ENCODE peak calls at places on chromosomes 12 and 14, in five cellular contexts. One of them, this sample, is unnamed.

GRCh38 chr14:36134026-36134425 is 42.5 kb downstream of the PTCSC3 start:
- DNase-seq in amniotic stem cell: no peak
- DNase-seq in stimulated activated CD4-positive, alpha-beta T cell treated with anti-CD3 and anti-CD28 coated beads, Interleukin-15, amount 100 ng/mL, for 24 hours: no peak
- DNase-seq in NCI-H2081: no peak
- DNase-seq in brain microvascular endothelial cell: peak
- DNase-seq in this sample: no peak

GRCh38 chr14:96745500-96746051 is 51.6 kb upstream of the VRK1 start:
- DNase-seq in amniotic stem cell: no peak
- DNase-seq in stimulated activated CD4-positive, alpha-beta T cell treated with anti-CD3 and anti-CD28 coated beads, Interleukin-15, amount 100 ng/mL, for 24 hours: no peak
- DNase-seq in NCI-H2081: no peak
- DNase-seq in brain microvascular endothelial cell: no peak
- DNase-seq in this sample: no peak

GRCh38 chr12:10301103-10301502 is 6.6 kb upstream of the KLRD1 start:
- DNase-seq in amniotic stem cell: no peak
- DNase-seq in stimulated activated CD4-positive, alpha-beta T cell treated with anti-CD3 and anti-CD28 coated beads, Interleukin-15, amount 100 ng/mL, for 24 hours: peak
- DNase-seq in NCI-H2081: no peak
- DNase-seq in brain microvascular endothelial cell: peak
- DNase-seq in this sample: peak

GRCh38 chr12:101670007-101670671 is 27.3 kb upstream of the CHPT1 start:
- DNase-seq in amniotic stem cell: peak
- DNase-seq in stimulated activated CD4-positive, alpha-beta T cell treated with anti-CD3 and anti-CD28 coated beads, Interleukin-15, amount 100 ng/mL, for 24 hours: peak
- DNase-seq in NCI-H2081: no peak
- DNase-seq in brain microvascular endothelial cell: peak
- DNase-seq in this sample: peak

GRCh38 chr14:94690486-94690885 is 78.3 kb downstream of the SERPINA3 start:
- DNase-seq in amniotic stem cell: no peak
- DNase-seq in stimulated activated CD4-positive, alpha-beta T cell treated with anti-CD3 and anti-CD28 coated beads, Interleukin-15, amount 100 ng/mL, for 24 hours: no peak
- DNase-seq in NCI-H2081: no peak
- DNase-seq in brain microvascular endothelial cell: no peak
- DNase-seq in this sample: no peak

GRCh38 chr12:27164330-27165045 is 79.6 kb upstream of the STK38L start:
- DNase-seq in amniotic stem cell: no peak
- DNase-seq in stimulated activated CD4-positive, alpha-beta T cell treated with anti-CD3 and anti-CD28 coated beads, Interleukin-15, amount 100 ng/mL, for 24 hours: no peak
- DNase-seq in NCI-H2081: no peak
- DNase-seq in brain microvascular endothelial cell: no peak
- DNase-seq in this sample: no peak

GRCh38 chr12:31000751-31001150 is 72.9 kb upstream of the DDX11 start:
- DNase-seq in amniotic stem cell: no peak
- DNase-seq in stimulated activated CD4-positive, alpha-beta T cell treated with anti-CD3 and anti-CD28 coated beads, Interleukin-15, amount 100 ng/mL, for 24 hours: no peak
- DNase-seq in NCI-H2081: no peak
- DNase-seq in brain microvascular endothelial cell: no peak
- DNase-seq in this sample: no peak

GRCh38 chr14:28398501-28398900 is 368.1 kb upstream of the FOXG1 start:
- DNase-seq in amniotic stem cell: no peak
- DNase-seq in stimulated activated CD4-positive, alpha-beta T cell treated with anti-CD3 and anti-CD28 coated beads, Interleukin-15, amount 100 ng/mL, for 24 hours: no peak
- DNase-seq in NCI-H2081: no peak
- DNase-seq in brain microvascular endothelial cell: no peak
- DNase-seq in this sample: no peak

GRCh38 chr12:868722-869121 is 80.8 kb downstream of the RAD52 start:
- DNase-seq in amniotic stem cell: no peak
- DNase-seq in stimulated activated CD4-positive, alpha-beta T cell treated with anti-CD3 and anti-CD28 coated beads, Interleukin-15, amount 100 ng/mL, for 24 hours: no peak
- DNase-seq in NCI-H2081: no peak
- DNase-seq in brain microvascular endothelial cell: no peak
- DNase-seq in this sample: no peak

GRCh38 chr14:64232095-64232830 is 61.9 kb downstream of the ESR2 start:
- DNase-seq in amniotic stem cell: no peak
- DNase-seq in stimulated activated CD4-positive, alpha-beta T cell treated with anti-CD3 and anti-CD28 coated beads, Interleukin-15, amount 100 ng/mL, for 24 hours: peak
- DNase-seq in NCI-H2081: no peak
- DNase-seq in brain microvascular endothelial cell: peak
- DNase-seq in this sample: peak

GRCh38 chr12:95557625-95558024 is 6.3 kb upstream of the USP44 start:
- DNase-seq in amniotic stem cell: no peak
- DNase-seq in stimulated activated CD4-positive, alpha-beta T cell treated with anti-CD3 and anti-CD28 coated beads, Interleukin-15, amount 100 ng/mL, for 24 hours: no peak
- DNase-seq in NCI-H2081: no peak
- DNase-seq in brain microvascular endothelial cell: no peak
- DNase-seq in this sample: no peak

GRCh38 chr14:58805605-58806358 is 168.0 kb downstream of the DACT1 start:
- DNase-seq in amniotic stem cell: no peak
- DNase-seq in stimulated activated CD4-positive, alpha-beta T cell treated with anti-CD3 and anti-CD28 coated beads, Interleukin-15, amount 100 ng/mL, for 24 hours: no peak
- DNase-seq in NCI-H2081: peak
- DNase-seq in brain microvascular endothelial cell: peak
- DNase-seq in this sample: no peak

GRCh38 chr14:50060871-50061663 is 55.3 kb downstream of the VCPKMT start:
- DNase-seq in amniotic stem cell: peak
- DNase-seq in stimulated activated CD4-positive, alpha-beta T cell treated with anti-CD3 and anti-CD28 coated beads, Interleukin-15, amount 100 ng/mL, for 24 hours: peak
- DNase-seq in NCI-H2081: peak
- DNase-seq in brain microvascular endothelial cell: peak
- DNase-seq in this sample: peak

GRCh38 chr12:125794401-125794800 is 729.2 kb downstream of the AACS start:
- DNase-seq in amniotic stem cell: no peak
- DNase-seq in stimulated activated CD4-positive, alpha-beta T cell treated with anti-CD3 and anti-CD28 coated beads, Interleukin-15, amount 100 ng/mL, for 24 hours: no peak
- DNase-seq in NCI-H2081: no peak
- DNase-seq in brain microvascular endothelial cell: peak
- DNase-seq in this sample: no peak

GRCh38 chr12:25959069-25959961 is 833 bp downstream of the RASSF8 start:
- DNase-seq in amniotic stem cell: peak
- DNase-seq in stimulated activated CD4-positive, alpha-beta T cell treated with anti-CD3 and anti-CD28 coated beads, Interleukin-15, amount 100 ng/mL, for 24 hours: peak
- DNase-seq in NCI-H2081: peak
- DNase-seq in brain microvascular endothelial cell: peak
- DNase-seq in this sample: peak

GRCh38 chr14:52318829-52319604 is 4.9 kb downstream of the PTGER2 start:
- DNase-seq in amniotic stem cell: no peak
- DNase-seq in stimulated activated CD4-positive, alpha-beta T cell treated with anti-CD3 and anti-CD28 coated beads, Interleukin-15, amount 100 ng/mL, for 24 hours: peak
- DNase-seq in NCI-H2081: no peak
- DNase-seq in brain microvascular endothelial cell: no peak
- DNase-seq in this sample: no peak

This sample was measured in activated CD4-positive, alpha-beta T cell treated with anti-CD3 and anti-CD28 coated beads for 36 hours.